ENCODE peak calls at places on chromosomes 1 and 21, in four cellular contexts. G is tibial artery, H is SHP77 treated with DMSO at 0.1 percent for 48 hours, J is esophagus squamous epithelium. W is an unnamed sample.

GRCh38 chr1:160261526-160261877 is 847 bp downstream of the DCAF8 start:
- DNase-seq in G (no peak), J (no peak), H (no peak), W (peak; percentile 24)

GRCh38 chr1:30857964-30858363 is 50.6 kb downstream of the SDC3 start:
- DNase-seq in G (no peak), H (no peak), J (no peak), W (no peak)

GRCh38 chr1:228842094-228842775 is 107.0 kb downstream of the RHOU start:
- DNase-seq in H (no peak), J (no peak), G (peak; percentile 80), W (no peak)

GRCh38 chr1:15919316-15919715 is 56.6 kb downstream of the ZBTB17 start:
- DNase-seq in J (no peak), G (no peak), H (no peak), W (no peak)

GRCh38 chr1:221290669-221291068 is 411.4 kb downstream of the HLX start:
- DNase-seq in J (no peak), H (no peak), G (no peak), W (no peak)

GRCh38 chr1:62439652-62440371 is 3.0 kb downstream of the USP1 start:
- DNase-seq in H (no peak), G (no peak), J (no peak), W (no peak)

GRCh38 chr1:25031601-25031965 is 101.5 kb upstream of the RUNX3 start:
- DNase-seq in J (no peak), H (no peak), G (no peak), W (no peak)

GRCh38 chr1:205227584-205228006 is at the start of gene TMCC2:
- DNase-seq in J (no peak), H (peak; percentile 81), G (peak; percentile 93), W (peak; percentile 49)

GRCh38 chr1:23979387-23980005 is 631 bp downstream of the SRSF10 start:
- DNase-seq in G (no peak), H (no peak), J (no peak), W (no peak)

GRCh38 chr21:41668686-41669532 is 97.9 kb downstream of the RIPK4 start:
- DNase-seq in J (no peak), H (no peak), G (peak; percentile 53), W (no peak)

GRCh38 chr1:81703352-81703735 is 97.4 kb upstream of the ADGRL2 start:
- DNase-seq in G (no peak), H (no peak), J (no peak), W (no peak)

GRCh38 chr1:63411081-63411480 is 43.7 kb downstream of the ALG6 start:
- DNase-seq in H (no peak), G (no peak), J (no peak), W (no peak)

GRCh38 chr1:182242641-182243040 is 148.9 kb downstream of the GLUL start:
- DNase-seq in G (no peak), J (no peak), H (no peak), W (no peak)

GRCh38 chr1:8473892-8474300 is 156.0 kb downstream of the SLC45A1 start:
- DNase-seq in H (no peak), G (no peak), J (no peak), W (peak; percentile 87)

GRCh38 chr1:64654519-64655341 is 90.1 kb upstream of the RAVER2 start:
- DNase-seq in H (no peak), J (no peak), G (no peak), W (no peak)

GRCh38 chr1:14538335-14538734 is 60.1 kb upstream of the KAZN start:
- DNase-seq in G (no peak), J (no peak), H (no peak), W (no peak)

GRCh38 chr1:224182057-224182865 is 779 bp upstream of the DEGS1 start:
- DNase-seq in G (no peak), H (no peak), J (no peak), W (no peak)

GRCh38 chr21:32698971-32699693 is 28.7 kb downstream of the SYNJ1 start:
- DNase-seq in G (no peak), J (no peak), H (no peak), W (no peak)

GRCh38 chr1:212981025-212981495 is 30.7 kb downstream of the VASH2 start:
- DNase-seq in H (peak; percentile 23), J (no peak), G (no peak), W (no peak)

GRCh38 chr1:14840374-14840773 is 241.9 kb downstream of the KAZN start:
- DNase-seq in H (no peak), G (no peak), J (no peak), W (no peak)

GRCh38 chr1:39980555-39981313 is 25.8 kb downstream of the MFSD2A start:
- DNase-seq in G (peak; percentile 15), J (no peak), H (no peak), W (no peak)

GRCh38 chr1:112673589-112674439 is 645 bp upstream of the MOV10 start:
- DNase-seq in G (peak; percentile 78), J (no peak), H (no peak), W (no peak)

W was measured in NCI-H2081 treated with DMSO at 0.1 percent for 48 hours.